ENCODE peak calls at places on chromosomes 1 and 21, in five cellular contexts. O, K, A, F and D are unnamed samples.

GRCh38 chr21:42840411-42841155 is 38.8 kb downstream of the WDR4 start:
- DNase-seq in A (no peak), O (no peak), F (no peak), K (no peak), D (no peak)

GRCh38 chr21:33300701-33301631 is 23.8 kb upstream of the IFNAR1 start:
- DNase-seq in K (peak; percentile 91), A (no peak), F (no peak), O (no peak), D (no peak)

GRCh38 chr1:42925132-42925769 is 33.4 kb downstream of the SLC2A1 start:
- DNase-seq in K (peak; percentile 36), A (no peak), F (no peak), O (no peak), D (peak; percentile 45)

GRCh38 chr1:65209005-65209885 is 61.2 kb downstream of the AK4 start:
- DNase-seq in O (no peak), K (peak; percentile 45), F (no peak), A (peak; percentile 54), D (peak; percentile 61)

GRCh38 chr1:14318830-14319229 is 279.7 kb upstream of the KAZN start:
- DNase-seq in O (no peak), A (no peak), K (no peak), F (no peak), D (no peak)

GRCh38 chr1:21267191-21268077 is 22.8 kb downstream of the ECE1 start:
- DNase-seq in F (no peak), A (no peak), O (no peak), K (no peak), D (no peak)

GRCh38 chr1:154329152-154329521 is 3.8 kb downstream of the ATP8B2 start:
- DNase-seq in K (no peak), A (no peak), F (no peak), O (no peak), D (no peak)

GRCh38 chr1:161506336-161507223 is 1.3 kb downstream of the FCGR2A start:
- DNase-seq in K (peak; percentile 69), F (peak; percentile 73), O (peak; percentile 28), A (no peak), D (peak; percentile 52)

GRCh38 chr1:15352122-15352957 is 57.3 kb upstream of the EFHD2 start:
- DNase-seq in F (peak; percentile 60), K (peak; percentile 41), A (peak; percentile 83), O (no peak), D (peak; percentile 95)

GRCh38 chr1:95233321-95233736 is 681 bp upstream of the RWDD3 start:
- DNase-seq in O (peak; percentile 38), A (peak; percentile 30), F (peak; percentile 54), K (no peak), D (peak; percentile 53)

GRCh38 chr1:156081174-156082110 is 823 bp downstream of the MEX3A start:
- DNase-seq in O (no peak), F (no peak), K (no peak), A (no peak), D (no peak)

GRCh38 chr21:37061926-37062591 is 10.8 kb downstream of the PIGP start:
- DNase-seq in K (no peak), O (no peak), A (no peak), F (no peak), D (no peak)